ENCODE peak calls at places on chromosomes 7 and 10, in four cellular contexts. I, H, C and L are unnamed samples.

GRCh38 chr7:64998865-64999164 is 7.7 kb downstream of the ERV3-1 start:
- DNase-seq in H (no peak), C (no peak), I (no peak), L (no peak)

GRCh38 chr10:42149722-42150427 is 488.5 kb downstream of the ZNF33B start:
- DNase-seq in H (no peak), I (no peak), C (no peak), L (no peak)

GRCh38 chr10:22736134-22736533 is 21.8 kb upstream of the PIP4K2A start:
- DNase-seq in H (no peak), I (no peak), C (no peak), L (no peak)

GRCh38 chr7:4216016-4216415 is 466.1 kb upstream of the FOXK1 start:
- DNase-seq in H (no peak), I (no peak), C (no peak), L (no peak)

GRCh38 chr10:79420974-79421688 is 24.3 kb downstream of the ZCCHC24 start:
- DNase-seq in H (no peak), C (no peak), I (no peak), L (no peak)

GRCh38 chr7:11557627-11558026 is 274.4 kb downstream of the THSD7A start:
- DNase-seq in H (no peak), C (peak; percentile 95), I (no peak), L (no peak)

GRCh38 chr10:11488126-11488525 is 123.3 kb downstream of the USP6NL start:
- DNase-seq in I (no peak), C (no peak), H (no peak), L (no peak)

GRCh38 chr10:121696854-121697253 is 98.6 kb upstream of the FGFR2 start:
- DNase-seq in C (peak; percentile 43), H (no peak), I (peak; percentile 9), L (no peak)

GRCh38 chr7:118918556-118918955 is 694.1 kb downstream of the ANKRD7 start:
- DNase-seq in H (no peak), C (peak; percentile 48), I (no peak), L (no peak)

GRCh38 chr7:2520808-2521146 is 1.2 kb downstream of the LFNG start:
- DNase-seq in H (no peak), C (peak; percentile 62), I (no peak), L (no peak)

GRCh38 chr7:142856565-142857245 is 1.8 kb downstream of the EPHB6 start:
- DNase-seq in I (no peak), H (no peak), C (peak; percentile 45), L (no peak)